ENCODE peak calls at places on chromosomes 6 and 20, in five cellular contexts. One of them, this sample, is unnamed.

GRCh38 chr6:130037207-130037811 is 18.9 kb downstream of the L3MBTL3 start:
- DNase-seq in osteocyte: no peak
- DNase-seq in IMR-90: no peak
- DNase-seq in upper lobe of left lung: no peak
- DNase-seq in tibial artery: no peak
- DNase-seq in this sample: no peak

GRCh38 chr6:55040102-55040848 is 134.0 kb upstream of the HCRTR2 start:
- DNase-seq in osteocyte: no peak
- DNase-seq in IMR-90: peak
- DNase-seq in upper lobe of left lung: no peak
- DNase-seq in tibial artery: no peak
- DNase-seq in this sample: no peak

GRCh38 chr20:24350923-24351368 is 118.5 kb upstream of the SYNDIG1 start:
- DNase-seq in osteocyte: no peak
- DNase-seq in IMR-90: no peak
- DNase-seq in upper lobe of left lung: no peak
- DNase-seq in tibial artery: peak
- DNase-seq in this sample: no peak

GRCh38 chr6:138576303-138576702 is 77.0 kb upstream of the NHSL1 start:
- DNase-seq in osteocyte: no peak
- DNase-seq in IMR-90: no peak
- DNase-seq in upper lobe of left lung: no peak
- DNase-seq in tibial artery: no peak
- DNase-seq in this sample: no peak

GRCh38 chr6:54266400-54266923 is 41.8 kb upstream of the TINAG start:
- DNase-seq in osteocyte: no peak
- DNase-seq in IMR-90: no peak
- DNase-seq in upper lobe of left lung: no peak
- DNase-seq in tibial artery: no peak
- DNase-seq in this sample: no peak

GRCh38 chr6:26544473-26544872 is 6.3 kb downstream of the HMGN4 start:
- DNase-seq in osteocyte: no peak
- DNase-seq in IMR-90: no peak
- DNase-seq in upper lobe of left lung: no peak
- DNase-seq in tibial artery: no peak
- DNase-seq in this sample: no peak

GRCh38 chr6:135537782-135538301 is 40.3 kb upstream of the AHI1 start:
- DNase-seq in osteocyte: no peak
- DNase-seq in IMR-90: peak
- DNase-seq in upper lobe of left lung: no peak
- DNase-seq in tibial artery: no peak
- DNase-seq in this sample: no peak

GRCh38 chr6:30782425-30783014 is 38.2 kb upstream of the IER3 start:
- DNase-seq in osteocyte: no peak
- DNase-seq in IMR-90: peak
- DNase-seq in upper lobe of left lung: no peak
- DNase-seq in tibial artery: no peak
- DNase-seq in this sample: no peak

GRCh38 chr6:129748212-129748900 is 38.4 kb upstream of the ARHGAP18 start:
- DNase-seq in osteocyte: no peak
- DNase-seq in IMR-90: peak
- DNase-seq in upper lobe of left lung: peak
- DNase-seq in tibial artery: no peak
- DNase-seq in this sample: no peak

GRCh38 chr6:32607263-32607987 is 17.8 kb upstream of the HLA-DRB1 start:
- DNase-seq in osteocyte: no peak
- DNase-seq in IMR-90: no peak
- DNase-seq in upper lobe of left lung: no peak
- DNase-seq in tibial artery: no peak
- DNase-seq in this sample: no peak

GRCh38 chr6:55974688-55975087 is 99.3 kb upstream of the BMP5 start:
- DNase-seq in osteocyte: no peak
- DNase-seq in IMR-90: no peak
- DNase-seq in upper lobe of left lung: no peak
- DNase-seq in tibial artery: no peak
- DNase-seq in this sample: no peak

GRCh38 chr6:28895131-28895812 is 28.5 kb downstream of the TRIM27 start:
- DNase-seq in osteocyte: peak
- DNase-seq in IMR-90: peak
- DNase-seq in upper lobe of left lung: peak
- DNase-seq in tibial artery: peak
- DNase-seq in this sample: peak

GRCh38 chr6:117449549-117450439 is 24.1 kb upstream of the ROS1 start:
- DNase-seq in osteocyte: no peak
- DNase-seq in IMR-90: peak
- DNase-seq in upper lobe of left lung: peak
- DNase-seq in tibial artery: no peak
- DNase-seq in this sample: no peak

GRCh38 chr6:79718509-79719247 is 87.5 kb downstream of the SH3BGRL2 start:
- DNase-seq in osteocyte: no peak
- DNase-seq in IMR-90: peak
- DNase-seq in upper lobe of left lung: no peak
- DNase-seq in tibial artery: no peak
- DNase-seq in this sample: no peak

GRCh38 chr6:147366290-147366689 is 142.2 kb upstream of the SAMD5 start:
- DNase-seq in osteocyte: no peak
- DNase-seq in IMR-90: no peak
- DNase-seq in upper lobe of left lung: no peak
- DNase-seq in tibial artery: no peak
- DNase-seq in this sample: no peak

GRCh38 chr6:11273406-11274065 is 41.1 kb upstream of the NEDD9 start:
- DNase-seq in osteocyte: no peak
- DNase-seq in IMR-90: no peak
- DNase-seq in upper lobe of left lung: no peak
- DNase-seq in tibial artery: no peak
- DNase-seq in this sample: no peak

GRCh38 chr20:1965520-1966278 is 28.2 kb downstream of the PDYN start:
- DNase-seq in osteocyte: peak
- DNase-seq in IMR-90: peak
- DNase-seq in upper lobe of left lung: peak
- DNase-seq in tibial artery: peak
- DNase-seq in this sample: peak

GRCh38 chr20:32523613-32524218 is 61.4 kb downstream of the NOL4L start:
- DNase-seq in osteocyte: no peak
- DNase-seq in IMR-90: no peak
- DNase-seq in upper lobe of left lung: no peak
- DNase-seq in tibial artery: no peak
- DNase-seq in this sample: no peak

GRCh38 chr6:56101141-56101553 is 146.2 kb downstream of the COL21A1 start:
- DNase-seq in osteocyte: no peak
- DNase-seq in IMR-90: peak
- DNase-seq in upper lobe of left lung: peak
- DNase-seq in tibial artery: no peak
- DNase-seq in this sample: no peak

GRCh38 chr20:39893013-39893685 is 795.9 kb downstream of the MAFB start:
- DNase-seq in osteocyte: no peak
- DNase-seq in IMR-90: peak
- DNase-seq in upper lobe of left lung: no peak
- DNase-seq in tibial artery: no peak
- DNase-seq in this sample: no peak

GRCh38 chr6:147506704-147507114 is 1.8 kb upstream of the SAMD5 start:
- DNase-seq in osteocyte: peak
- DNase-seq in IMR-90: peak
- DNase-seq in upper lobe of left lung: peak
- DNase-seq in tibial artery: peak
- DNase-seq in this sample: peak

GRCh38 chr6:1482381-1483166 is 93.2 kb downstream of the FOXF2 start:
- DNase-seq in osteocyte: no peak
- DNase-seq in IMR-90: peak
- DNase-seq in upper lobe of left lung: no peak
- DNase-seq in tibial artery: no peak
- DNase-seq in this sample: no peak

GRCh38 chr6:26020291-26020982 is 57.8 kb downstream of the TRIM38 start:
- DNase-seq in osteocyte: peak
- DNase-seq in IMR-90: peak
- DNase-seq in upper lobe of left lung: peak
- DNase-seq in tibial artery: peak
- DNase-seq in this sample: no peak

GRCh38 chr6:158002249-158002950 is 20.7 kb downstream of the SYNJ2 start:
- DNase-seq in osteocyte: no peak
- DNase-seq in IMR-90: no peak
- DNase-seq in upper lobe of left lung: no peak
- DNase-seq in tibial artery: no peak
- DNase-seq in this sample: no peak

GRCh38 chr20:23606652-23607049 is 934 bp upstream of the CST9 start:
- DNase-seq in osteocyte: peak
- DNase-seq in IMR-90: peak
- DNase-seq in upper lobe of left lung: peak
- DNase-seq in tibial artery: peak
- DNase-seq in this sample: peak

GRCh38 chr20:62030357-62030756 is 35.3 kb downstream of the TAF4 start:
- DNase-seq in osteocyte: no peak
- DNase-seq in IMR-90: no peak
- DNase-seq in upper lobe of left lung: no peak
- DNase-seq in tibial artery: no peak
- DNase-seq in this sample: no peak

GRCh38 chr6:159212026-159212425 is 42.8 kb downstream of the FNDC1 start:
- DNase-seq in osteocyte: no peak
- DNase-seq in IMR-90: no peak
- DNase-seq in upper lobe of left lung: peak
- DNase-seq in tibial artery: no peak
- DNase-seq in this sample: no peak

GRCh38 chr6:36692861-36693702 is 4.5 kb upstream of the RAB44 start:
- DNase-seq in osteocyte: no peak
- DNase-seq in IMR-90: no peak
- DNase-seq in upper lobe of left lung: peak
- DNase-seq in tibial artery: peak
- DNase-seq in this sample: no peak

GRCh38 chr6:4957521-4958231 is 46.2 kb downstream of the RPP40 start:
- DNase-seq in osteocyte: no peak
- DNase-seq in IMR-90: no peak
- DNase-seq in upper lobe of left lung: no peak
- DNase-seq in tibial artery: no peak
- DNase-seq in this sample: no peak
- TF ChIP-seq CTCF in osteocyte: peak
- TF ChIP-seq CTCF in IMR-90: no peak
- TF ChIP-seq CTCF in upper lobe of left lung: no peak
- TF ChIP-seq CTCF in tibial artery: peak
- TF ChIP-seq CTCF in this sample: peak

DNA sequence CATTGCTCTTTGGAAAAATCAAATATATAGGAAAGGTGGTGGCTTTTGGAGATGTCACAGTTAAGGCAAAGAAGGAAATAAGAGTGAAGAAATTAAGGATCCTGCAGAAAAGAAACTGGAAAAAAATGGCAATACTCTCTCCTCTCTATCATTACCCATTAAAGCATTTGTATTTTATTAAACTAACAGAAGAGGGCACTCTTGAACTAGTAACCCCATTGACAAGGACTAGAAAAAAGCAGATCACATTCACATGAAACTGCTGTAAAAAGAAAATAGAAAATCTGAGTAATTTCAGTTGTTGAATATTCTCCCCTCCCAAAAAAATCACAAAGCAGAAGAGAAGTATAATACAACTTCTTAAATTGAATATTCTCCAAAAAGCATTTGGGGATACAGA is 104.1 kb upstream of the SLC35B3 start:
- DNase-seq in osteocyte: no peak
- DNase-seq in IMR-90: no peak
- DNase-seq in upper lobe of left lung: no peak
- DNase-seq in tibial artery: no peak
- DNase-seq in this sample: no peak
- TF ChIP-seq CTCF in osteocyte: peak
- TF ChIP-seq CTCF in IMR-90: no peak
- TF ChIP-seq CTCF in upper lobe of left lung: no peak
- TF ChIP-seq CTCF in tibial artery: no peak
- TF ChIP-seq CTCF in this sample: peak

GRCh38 chr6:35386989-35387388 is 44.6 kb downstream of the PPARD start:
- DNase-seq in osteocyte: no peak
- DNase-seq in IMR-90: no peak
- DNase-seq in upper lobe of left lung: no peak
- DNase-seq in tibial artery: no peak
- DNase-seq in this sample: no peak
- TF ChIP-seq CTCF in osteocyte: no peak
- TF ChIP-seq CTCF in IMR-90: no peak
- TF ChIP-seq CTCF in upper lobe of left lung: no peak
- TF ChIP-seq CTCF in tibial artery: no peak
- TF ChIP-seq CTCF in this sample: no peak

GRCh38 chr6:12371641-12372146 is 81.5 kb downstream of the EDN1 start:
- DNase-seq in osteocyte: no peak
- DNase-seq in IMR-90: peak
- DNase-seq in upper lobe of left lung: no peak
- DNase-seq in tibial artery: no peak
- DNase-seq in this sample: no peak

GRCh38 chr6:12369355-12369754 is 79.2 kb downstream of the EDN1 start:
- DNase-seq in osteocyte: no peak
- DNase-seq in IMR-90: no peak
- DNase-seq in upper lobe of left lung: no peak
- DNase-seq in tibial artery: no peak
- DNase-seq in this sample: no peak

GRCh38 chr6:12371151-12371550 is 81.0 kb downstream of the EDN1 start:
- DNase-seq in osteocyte: no peak
- DNase-seq in IMR-90: no peak
- DNase-seq in upper lobe of left lung: no peak
- DNase-seq in tibial artery: no peak
- DNase-seq in this sample: no peak

GRCh38 chr6:12367412-12367811 is 77.3 kb downstream of the EDN1 start:
- DNase-seq in osteocyte: no peak
- DNase-seq in IMR-90: no peak
- DNase-seq in upper lobe of left lung: no peak
- DNase-seq in tibial artery: no peak
- DNase-seq in this sample: no peak

DNA sequence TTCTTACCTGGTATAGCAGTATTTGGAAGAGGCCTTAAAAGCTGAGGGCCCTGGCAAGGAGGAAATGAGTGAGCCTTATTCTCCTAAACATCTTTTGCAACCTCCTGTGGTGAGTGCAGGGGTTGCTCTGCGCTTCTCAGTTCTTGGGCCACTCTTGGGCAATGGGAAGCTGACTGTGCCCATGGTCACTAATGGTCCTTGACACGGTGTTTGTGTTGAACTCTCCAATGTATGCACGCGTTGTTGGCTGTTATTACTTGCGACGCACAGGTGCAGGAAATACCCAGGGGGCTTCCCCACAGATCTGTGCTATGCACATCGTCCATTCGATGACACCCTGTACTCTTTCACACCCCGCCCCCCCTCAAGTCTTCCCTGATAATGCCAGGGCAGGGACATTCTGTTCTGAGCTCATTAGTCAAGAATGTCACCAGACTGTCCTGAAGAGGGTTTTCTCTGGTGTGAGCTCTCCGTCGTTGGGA is 79.7 kb downstream of the EDN1 start:
- DNase-seq in osteocyte: no peak
- DNase-seq in IMR-90: no peak
- DNase-seq in upper lobe of left lung: peak
- DNase-seq in tibial artery: no peak
- DNase-seq in this sample: no peak
- TF ChIP-seq CTCF in osteocyte: no peak
- TF ChIP-seq CTCF in IMR-90: no peak
- TF ChIP-seq CTCF in upper lobe of left lung: peak
- TF ChIP-seq CTCF in tibial artery: no peak
- TF ChIP-seq CTCF in this sample: no peak

GRCh38 chr20:3172933-3173581 is at the start of gene LZTS3:
- DNase-seq in osteocyte: peak
- DNase-seq in IMR-90: peak
- DNase-seq in upper lobe of left lung: peak
- DNase-seq in tibial artery: peak
- DNase-seq in this sample: peak
- TF ChIP-seq CTCF in osteocyte: no peak
- TF ChIP-seq CTCF in IMR-90: no peak
- TF ChIP-seq CTCF in upper lobe of left lung: no peak
- TF ChIP-seq CTCF in tibial artery: no peak
- TF ChIP-seq CTCF in this sample: no peak

GRCh38 chr20:19056909-19057308 is 155.5 kb upstream of the SLC24A3 start:
- DNase-seq in osteocyte: no peak
- DNase-seq in IMR-90: no peak
- DNase-seq in upper lobe of left lung: no peak
- DNase-seq in tibial artery: no peak
- DNase-seq in this sample: no peak
- TF ChIP-seq CTCF in osteocyte: no peak
- TF ChIP-seq CTCF in IMR-90: no peak
- TF ChIP-seq CTCF in upper lobe of left lung: no peak
- TF ChIP-seq CTCF in tibial artery: no peak
- TF ChIP-seq CTCF in this sample: peak